ENCODE peak calls at places on chromosomes 5 and 9, in ten cellular contexts. One of them, this sample, is unnamed.

GRCh38 chr5:151001436-151001835 is 19.0 kb upstream of the GPX3 start:
- DNase-seq in mesothelial cell of epicardium: no peak
- DNase-seq in GM19239: no peak
- DNase-seq in HEK293T: no peak
- DNase-seq in fibroblast of the aortic adventitia: no peak
- DNase-seq in left kidney: no peak
- DNase-seq in AG09319: no peak
- DNase-seq in left lung: no peak
- DNase-seq in NCI-H2171: no peak
- DNase-seq in NCI-H2029 treated with DMSO at 0.1 percent for 48 hours: no peak
- DNase-seq in this sample: no peak

GRCh38 chr5:123012321-123012720 is 24.2 kb downstream of the PPIC start:
- DNase-seq in mesothelial cell of epicardium: no peak
- DNase-seq in GM19239: no peak
- DNase-seq in HEK293T: no peak
- DNase-seq in fibroblast of the aortic adventitia: no peak
- DNase-seq in left kidney: no peak
- DNase-seq in AG09319: no peak
- DNase-seq in left lung: no peak
- DNase-seq in NCI-H2171: no peak
- DNase-seq in NCI-H2029 treated with DMSO at 0.1 percent for 48 hours: no peak
- DNase-seq in this sample: no peak

GRCh38 chr5:116571568-116572321 is 2.9 kb downstream of the SEMA6A start:
- DNase-seq in mesothelial cell of epicardium: no peak
- DNase-seq in GM19239: no peak
- DNase-seq in HEK293T: peak; percentile 19
- DNase-seq in fibroblast of the aortic adventitia: no peak
- DNase-seq in left kidney: peak; percentile 83
- DNase-seq in AG09319: no peak
- DNase-seq in left lung: no peak
- DNase-seq in NCI-H2171: no peak
- DNase-seq in NCI-H2029 treated with DMSO at 0.1 percent for 48 hours: no peak
- DNase-seq in this sample: peak; percentile 69

GRCh38 chr5:3352711-3353110 is 242.9 kb upstream of the IRX1 start:
- DNase-seq in mesothelial cell of epicardium: no peak
- DNase-seq in GM19239: no peak
- DNase-seq in HEK293T: no peak
- DNase-seq in fibroblast of the aortic adventitia: no peak
- DNase-seq in left kidney: no peak
- DNase-seq in AG09319: no peak
- DNase-seq in left lung: no peak
- DNase-seq in NCI-H2171: no peak
- DNase-seq in NCI-H2029 treated with DMSO at 0.1 percent for 48 hours: no peak
- DNase-seq in this sample: no peak

GRCh38 chr9:17315341-17315740 is 180.5 kb downstream of the CNTLN start:
- DNase-seq in mesothelial cell of epicardium: no peak
- DNase-seq in GM19239: no peak
- DNase-seq in HEK293T: no peak
- DNase-seq in fibroblast of the aortic adventitia: no peak
- DNase-seq in left kidney: no peak
- DNase-seq in AG09319: no peak
- DNase-seq in left lung: no peak
- DNase-seq in NCI-H2171: no peak
- DNase-seq in NCI-H2029 treated with DMSO at 0.1 percent for 48 hours: no peak
- DNase-seq in this sample: no peak

GRCh38 chr5:65142511-65143011 is 339.2 kb downstream of the ADAMTS6 start:
- DNase-seq in mesothelial cell of epicardium: no peak
- DNase-seq in GM19239: no peak
- DNase-seq in HEK293T: peak; percentile 14
- DNase-seq in fibroblast of the aortic adventitia: peak; percentile 63
- DNase-seq in left kidney: peak; percentile 32
- DNase-seq in AG09319: no peak
- DNase-seq in left lung: no peak
- DNase-seq in NCI-H2171: no peak
- DNase-seq in NCI-H2029 treated with DMSO at 0.1 percent for 48 hours: no peak
- DNase-seq in this sample: peak; percentile 67

GRCh38 chr5:154756871-154757646 is 1.9 kb downstream of the LARP1 start:
- DNase-seq in mesothelial cell of epicardium: peak; percentile 30
- DNase-seq in GM19239: no peak
- DNase-seq in HEK293T: no peak
- DNase-seq in fibroblast of the aortic adventitia: peak; percentile 35
- DNase-seq in left kidney: peak; percentile 68
- DNase-seq in AG09319: no peak
- DNase-seq in left lung: peak; percentile 69
- DNase-seq in NCI-H2171: no peak
- DNase-seq in NCI-H2029 treated with DMSO at 0.1 percent for 48 hours: no peak
- DNase-seq in this sample: peak; percentile 40

GRCh38 chr5:99949969-99950524 is 585.1 kb upstream of the FAM174A start:
- DNase-seq in mesothelial cell of epicardium: no peak
- DNase-seq in GM19239: no peak
- DNase-seq in HEK293T: no peak
- DNase-seq in fibroblast of the aortic adventitia: no peak
- DNase-seq in left kidney: no peak
- DNase-seq in AG09319: no peak
- DNase-seq in left lung: no peak
- DNase-seq in NCI-H2171: no peak
- DNase-seq in NCI-H2029 treated with DMSO at 0.1 percent for 48 hours: no peak
- DNase-seq in this sample: no peak

GRCh38 chr9:7042124-7042523 is 284.4 kb downstream of the KDM4C start:
- DNase-seq in mesothelial cell of epicardium: no peak
- DNase-seq in GM19239: no peak
- DNase-seq in HEK293T: no peak
- DNase-seq in fibroblast of the aortic adventitia: peak; percentile 32
- DNase-seq in left kidney: no peak
- DNase-seq in AG09319: peak; percentile 18
- DNase-seq in left lung: no peak
- DNase-seq in NCI-H2171: no peak
- DNase-seq in NCI-H2029 treated with DMSO at 0.1 percent for 48 hours: no peak
- DNase-seq in this sample: no peak

GRCh38 chr5:102865510-102866314 is 110.6 kb downstream of the PAM start:
- DNase-seq in mesothelial cell of epicardium: peak; percentile 35
- DNase-seq in GM19239: peak; percentile 16
- DNase-seq in HEK293T: peak; percentile 57
- DNase-seq in fibroblast of the aortic adventitia: peak; percentile 96
- DNase-seq in left kidney: peak; percentile 89
- DNase-seq in AG09319: peak; percentile 46
- DNase-seq in left lung: peak; percentile 65
- DNase-seq in NCI-H2171: no peak
- DNase-seq in NCI-H2029 treated with DMSO at 0.1 percent for 48 hours: no peak
- DNase-seq in this sample: peak; percentile 87

GRCh38 chr9:33139421-33140228 is 27.5 kb downstream of the B4GALT1 start:
- DNase-seq in mesothelial cell of epicardium: no peak
- DNase-seq in GM19239: no peak
- DNase-seq in HEK293T: peak; percentile 32
- DNase-seq in fibroblast of the aortic adventitia: peak; percentile 95
- DNase-seq in left kidney: peak; percentile 85
- DNase-seq in AG09319: peak; percentile 90
- DNase-seq in left lung: peak; percentile 75
- DNase-seq in NCI-H2171: no peak
- DNase-seq in NCI-H2029 treated with DMSO at 0.1 percent for 48 hours: no peak
- DNase-seq in this sample: peak; percentile 87

GRCh38 chr9:70563437-70564204 is 149.2 kb upstream of the KLF9 start:
- DNase-seq in mesothelial cell of epicardium: no peak
- DNase-seq in GM19239: peak; percentile 51
- DNase-seq in HEK293T: no peak
- DNase-seq in fibroblast of the aortic adventitia: peak; percentile 83
- DNase-seq in left kidney: no peak
- DNase-seq in AG09319: peak; percentile 95
- DNase-seq in left lung: no peak
- DNase-seq in NCI-H2171: no peak
- DNase-seq in NCI-H2029 treated with DMSO at 0.1 percent for 48 hours: no peak
- DNase-seq in this sample: peak; percentile 40

GRCh38 chr5:148956632-148957385 is 106.1 kb downstream of the SH3TC2 start:
- DNase-seq in mesothelial cell of epicardium: no peak
- DNase-seq in GM19239: no peak
- DNase-seq in HEK293T: no peak
- DNase-seq in fibroblast of the aortic adventitia: no peak
- DNase-seq in left kidney: no peak
- DNase-seq in AG09319: no peak
- DNase-seq in left lung: peak; percentile 41
- DNase-seq in NCI-H2171: no peak
- DNase-seq in NCI-H2029 treated with DMSO at 0.1 percent for 48 hours: no peak
- DNase-seq in this sample: peak; percentile 65

GRCh38 chr9:37611014-37611413 is 18.6 kb upstream of the TOMM5 start:
- DNase-seq in mesothelial cell of epicardium: no peak
- DNase-seq in GM19239: no peak
- DNase-seq in HEK293T: no peak
- DNase-seq in fibroblast of the aortic adventitia: no peak
- DNase-seq in left kidney: no peak
- DNase-seq in AG09319: no peak
- DNase-seq in left lung: no peak
- DNase-seq in NCI-H2171: no peak
- DNase-seq in NCI-H2029 treated with DMSO at 0.1 percent for 48 hours: no peak
- DNase-seq in this sample: no peak

GRCh38 chr9:108086624-108087023 is 597.1 kb upstream of the KLF4 start:
- DNase-seq in mesothelial cell of epicardium: no peak
- DNase-seq in GM19239: no peak
- DNase-seq in HEK293T: no peak
- DNase-seq in fibroblast of the aortic adventitia: no peak
- DNase-seq in left kidney: no peak
- DNase-seq in AG09319: no peak
- DNase-seq in left lung: no peak
- DNase-seq in NCI-H2171: no peak
- DNase-seq in NCI-H2029 treated with DMSO at 0.1 percent for 48 hours: no peak
- DNase-seq in this sample: no peak

GRCh38 chr9:83047839-83048775 is 14.8 kb downstream of the RASEF start:
- DNase-seq in mesothelial cell of epicardium: no peak
- DNase-seq in GM19239: no peak
- DNase-seq in HEK293T: no peak
- DNase-seq in fibroblast of the aortic adventitia: peak; percentile 70
- DNase-seq in left kidney: no peak
- DNase-seq in AG09319: no peak
- DNase-seq in left lung: peak; percentile 38
- DNase-seq in NCI-H2171: no peak
- DNase-seq in NCI-H2029 treated with DMSO at 0.1 percent for 48 hours: peak; percentile 16
- DNase-seq in this sample: peak; percentile 96

GRCh38 chr9:127612993-127613954 is 1.2 kb downstream of the STXBP1 start:
- DNase-seq in mesothelial cell of epicardium: peak; percentile 20
- DNase-seq in GM19239: no peak
- DNase-seq in HEK293T: peak; percentile 53
- DNase-seq in fibroblast of the aortic adventitia: peak; percentile 63
- DNase-seq in left kidney: peak; percentile 87
- DNase-seq in AG09319: no peak
- DNase-seq in left lung: peak; percentile 82
- DNase-seq in NCI-H2171: peak; percentile 38
- DNase-seq in NCI-H2029 treated with DMSO at 0.1 percent for 48 hours: no peak
- DNase-seq in this sample: peak; percentile 67

GRCh38 chr5:143316337-143316736 is 87.1 kb downstream of the NR3C1 start:
- DNase-seq in mesothelial cell of epicardium: no peak
- DNase-seq in GM19239: no peak
- DNase-seq in HEK293T: no peak
- DNase-seq in fibroblast of the aortic adventitia: no peak
- DNase-seq in left kidney: no peak
- DNase-seq in AG09319: no peak
- DNase-seq in left lung: no peak
- DNase-seq in NCI-H2171: no peak
- DNase-seq in NCI-H2029 treated with DMSO at 0.1 percent for 48 hours: no peak
- DNase-seq in this sample: no peak

GRCh38 chr5:39599721-39600431 is 175.1 kb upstream of the DAB2 start:
- DNase-seq in mesothelial cell of epicardium: no peak
- DNase-seq in GM19239: no peak
- DNase-seq in HEK293T: no peak
- DNase-seq in fibroblast of the aortic adventitia: peak; percentile 71
- DNase-seq in left kidney: peak; percentile 15
- DNase-seq in AG09319: peak; percentile 14
- DNase-seq in left lung: no peak
- DNase-seq in NCI-H2171: no peak
- DNase-seq in NCI-H2029 treated with DMSO at 0.1 percent for 48 hours: no peak
- DNase-seq in this sample: peak; percentile 29

GRCh38 chr5:175257847-175258194 is 186.2 kb downstream of the DRD1 start:
- DNase-seq in mesothelial cell of epicardium: no peak
- DNase-seq in GM19239: no peak
- DNase-seq in HEK293T: no peak
- DNase-seq in fibroblast of the aortic adventitia: no peak
- DNase-seq in left kidney: no peak
- DNase-seq in AG09319: no peak
- DNase-seq in left lung: no peak
- DNase-seq in NCI-H2171: no peak
- DNase-seq in NCI-H2029 treated with DMSO at 0.1 percent for 48 hours: no peak
- DNase-seq in this sample: no peak

GRCh38 chr5:97383996-97384395 is 200.9 kb upstream of the RIOK2 start:
- DNase-seq in mesothelial cell of epicardium: no peak
- DNase-seq in GM19239: no peak
- DNase-seq in HEK293T: no peak
- DNase-seq in fibroblast of the aortic adventitia: peak; percentile 18
- DNase-seq in left kidney: no peak
- DNase-seq in AG09319: no peak
- DNase-seq in left lung: no peak
- DNase-seq in NCI-H2171: no peak
- DNase-seq in NCI-H2029 treated with DMSO at 0.1 percent for 48 hours: no peak
- DNase-seq in this sample: peak; percentile 29

GRCh38 chr5:2175842-2176404 is 293.2 kb upstream of the IRX4 start:
- DNase-seq in mesothelial cell of epicardium: no peak
- DNase-seq in GM19239: no peak
- DNase-seq in HEK293T: no peak
- DNase-seq in fibroblast of the aortic adventitia: no peak
- DNase-seq in left kidney: no peak
- DNase-seq in AG09319: no peak
- DNase-seq in left lung: no peak
- DNase-seq in NCI-H2171: no peak
- DNase-seq in NCI-H2029 treated with DMSO at 0.1 percent for 48 hours: no peak
- DNase-seq in this sample: no peak

GRCh38 chr5:180130876-180131740 is 59.5 kb upstream of the RNF130 start:
- DNase-seq in mesothelial cell of epicardium: no peak
- DNase-seq in GM19239: no peak
- DNase-seq in HEK293T: no peak
- DNase-seq in fibroblast of the aortic adventitia: no peak
- DNase-seq in left kidney: no peak
- DNase-seq in AG09319: no peak
- DNase-seq in left lung: no peak
- DNase-seq in NCI-H2171: no peak
- DNase-seq in NCI-H2029 treated with DMSO at 0.1 percent for 48 hours: no peak
- DNase-seq in this sample: no peak

GRCh38 chr9:127423591-127423933 is 620 bp upstream of the ZNF79 start:
- DNase-seq in mesothelial cell of epicardium: no peak
- DNase-seq in GM19239: no peak
- DNase-seq in HEK293T: no peak
- DNase-seq in fibroblast of the aortic adventitia: no peak
- DNase-seq in left kidney: no peak
- DNase-seq in AG09319: no peak
- DNase-seq in left lung: no peak
- DNase-seq in NCI-H2171: no peak
- DNase-seq in NCI-H2029 treated with DMSO at 0.1 percent for 48 hours: no peak
- DNase-seq in this sample: no peak

GRCh38 chr9:110208031-110208430 is at the start of gene C9orf152:
- DNase-seq in mesothelial cell of epicardium: no peak
- DNase-seq in GM19239: no peak
- DNase-seq in HEK293T: no peak
- DNase-seq in fibroblast of the aortic adventitia: no peak
- DNase-seq in left kidney: no peak
- DNase-seq in AG09319: no peak
- DNase-seq in left lung: peak; percentile 53
- DNase-seq in NCI-H2171: no peak
- DNase-seq in NCI-H2029 treated with DMSO at 0.1 percent for 48 hours: no peak
- DNase-seq in this sample: no peak

GRCh38 chr5:59766394-59766793 is 127.1 kb downstream of the PDE4D start:
- DNase-seq in mesothelial cell of epicardium: no peak
- DNase-seq in GM19239: no peak
- DNase-seq in HEK293T: no peak
- DNase-seq in fibroblast of the aortic adventitia: no peak
- DNase-seq in left kidney: no peak
- DNase-seq in AG09319: no peak
- DNase-seq in left lung: no peak
- DNase-seq in NCI-H2171: no peak
- DNase-seq in NCI-H2029 treated with DMSO at 0.1 percent for 48 hours: peak; percentile 62
- DNase-seq in this sample: no peak